ENCODE peak calls at places on chromosomes 3 and 15, in ten cellular contexts. B is left ventricle myocardium inferior, H is PC-3, S is tibial artery, Z is heart left ventricle, Y is heart right ventricle, J is IMR-90, G is thyroid gland, L is H1, R is A549. C is an unnamed sample.

GRCh38 chr3:22887664-22888291 is 315.3 kb upstream of the UBE2E2 start:
- DNase-seq in B (no peak), H (peak; percentile 59), L (no peak), Y (no peak), R (no peak), Z (no peak), G (no peak), J (peak; percentile 21), S (no peak), C (no peak)

GRCh38 chr3:98521897-98522537 is 685 bp downstream of the CLDND1 start:
- DNase-seq in L (no peak), Z (no peak), G (peak; percentile 47), Y (peak; percentile 26), S (peak; percentile 39), B (no peak), R (peak; percentile 25), J (peak; percentile 68), H (peak; percentile 83), C (no peak)

GRCh38 chr15:94097567-94097966 is 133.8 kb upstream of the MCTP2 start:
- DNase-seq in J (no peak), B (no peak), H (peak; percentile 23), R (no peak), Z (no peak), S (no peak), Y (no peak), L (no peak), G (no peak), C (no peak)

GRCh38 chr3:196969660-196970546 is 1.3 kb upstream of the PIGZ start:
- DNase-seq in G (peak; percentile 39), J (peak; percentile 35), Z (peak; percentile 86), B (peak; percentile 60), R (peak; percentile 68), S (no peak), H (peak; percentile 76), Y (peak; percentile 27), L (peak; percentile 87), C (peak; percentile 59)

GRCh38 chr3:5058463-5058862 is 63.6 kb upstream of the ARL8B start:
- DNase-seq in R (no peak), B (no peak), S (no peak), Y (no peak), G (no peak), J (peak; percentile 40), L (no peak), H (peak; percentile 61), Z (no peak), C (no peak)

GRCh38 chr15:88262064-88262463 is 5.5 kb upstream of the NTRK3 start:
- DNase-seq in S (no peak), B (no peak), L (no peak), Y (no peak), G (no peak), J (no peak), Z (no peak), H (no peak), R (no peak), C (no peak)

GRCh38 chr3:126891791-126892190 is 91.1 kb upstream of the PLXNA1 start:
- DNase-seq in H (no peak), L (no peak), S (no peak), Z (no peak), G (no peak), Y (no peak), B (no peak), J (no peak), R (no peak), C (peak; percentile 57)

GRCh38 chr3:134198414-134198813 is 52.2 kb downstream of the RYK start:
- DNase-seq in L (no peak), B (no peak), S (no peak), R (no peak), Y (no peak), G (no peak), Z (no peak), H (no peak), J (no peak), C (no peak)

GRCh38 chr3:138078901-138079344 is 36.5 kb downstream of the DZIP1L start:
- DNase-seq in L (no peak), S (no peak), H (peak; percentile 88), Y (no peak), G (no peak), R (peak; percentile 71), J (peak; percentile 99), B (no peak), Z (no peak), C (no peak)

GRCh38 chr3:127675651-127676391 is 3.1 kb downstream of the ABTB1 start:
- DNase-seq in R (no peak), B (peak; percentile 14), J (no peak), S (peak; percentile 12), L (peak; percentile 39), G (peak; percentile 1), Y (no peak), H (no peak), Z (peak; percentile 56), C (peak; percentile 29)

GRCh38 chr3:154421067-154421466 is 8.9 kb downstream of the GPR149 start:
- DNase-seq in H (peak; percentile 41), G (no peak), Y (no peak), Z (no peak), J (no peak), B (no peak), L (peak; percentile 58), S (no peak), R (no peak), C (no peak)

GRCh38 chr3:52090131-52090548 is 33.8 kb upstream of the DUSP7 start:
- DNase-seq in J (peak; percentile 92), G (peak; percentile 68), L (no peak), Z (peak; percentile 60), Y (peak; percentile 33), R (no peak), H (peak; percentile 68), B (no peak), S (peak; percentile 73), C (no peak)

GRCh38 chr15:93152951-93153350 is 63.9 kb upstream of the RGMA start:
- DNase-seq in H (no peak), G (peak; percentile 88), S (peak; percentile 81), B (peak; percentile 76), L (no peak), R (no peak), Y (peak; percentile 85), Z (peak; percentile 71), J (no peak), C (no peak)

GRCh38 chr15:81843226-81843625 is 202.6 kb downstream of the MEX3B start:
- DNase-seq in H (no peak), B (no peak), Z (no peak), R (no peak), S (no peak), L (no peak), J (no peak), G (no peak), Y (no peak), C (no peak)

DNA sequence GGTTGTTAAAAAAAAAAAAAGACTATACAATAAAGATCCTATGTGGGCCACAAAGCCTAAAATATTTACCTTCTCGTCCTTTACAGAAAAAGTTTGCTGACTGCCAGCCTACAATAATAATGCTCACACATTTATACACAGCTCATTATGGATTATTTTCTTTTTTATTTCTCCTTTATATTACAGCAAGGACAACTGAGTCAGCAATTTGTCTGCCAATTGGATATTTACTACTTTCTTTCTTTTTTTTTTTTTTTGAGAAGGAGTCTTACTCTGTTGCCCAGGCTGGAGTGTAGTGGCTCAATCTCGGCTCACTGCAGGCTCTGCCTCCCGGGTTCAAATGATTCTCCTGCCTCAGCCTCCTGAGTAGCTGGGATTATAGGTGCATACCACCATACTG is 142.2 kb downstream of the EBLN2 start:
- DNase-seq in H (no peak), Y (no peak), J (no peak), R (no peak), B (no peak), S (no peak), G (no peak), L (no peak), Z (no peak), C (no peak)
- TF ChIP-seq CTCF in H (no peak), Y (no peak), J (no peak), R (no peak), B (no peak), S (no peak), G (no peak), L (no peak), Z (no peak), C (no peak)

GRCh38 chr3:183266454-183266853 is 13.4 kb downstream of the B3GNT5 start:
- DNase-seq in B (no peak), J (no peak), H (no peak), G (no peak), S (no peak), R (no peak), Z (no peak), L (no peak), Y (no peak), C (no peak)
- H3K4me3 ChIP-seq in B (no peak overlapping the region), J (no peak overlapping the region), H (peak overlapping the region; percentile 51), G (no peak overlapping the region), S (no peak overlapping the region), R (no peak overlapping the region), Z (no peak overlapping the region), L (no peak overlapping the region), Y (no peak overlapping the region), C (no peak overlapping the region)

DNA sequence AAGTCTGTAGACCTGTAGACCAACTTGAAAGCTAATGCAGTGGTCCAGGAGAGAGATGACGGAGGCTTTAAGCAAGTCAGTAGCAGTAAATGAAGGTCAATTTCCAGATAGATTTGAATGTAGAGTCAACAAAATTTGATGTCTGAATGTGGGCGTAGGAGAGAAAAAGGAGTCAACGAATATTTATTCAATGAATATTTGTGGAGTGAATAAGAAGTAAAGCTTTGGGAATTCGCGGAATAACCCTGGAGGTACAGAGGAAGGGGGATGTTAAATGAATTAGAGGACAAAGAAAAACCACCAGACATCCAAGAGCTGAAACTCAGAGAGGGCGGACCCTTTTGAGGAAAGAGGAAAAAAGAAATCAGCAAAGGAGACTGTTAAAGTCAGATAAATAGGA is 4.4 kb upstream of the PLOD2 start:
- DNase-seq in G (no peak), S (no peak), Y (no peak), L (no peak), R (no peak), B (no peak), Z (no peak), H (peak; percentile 94), J (peak; percentile 85), C (no peak)
- H3K27ac ChIP-seq in G (peak overlapping the region; percentile 82), S (peak overlapping the region; percentile 97), Y (no peak overlapping the region), L (no peak overlapping the region), R (peak overlapping the region; percentile 87), B (peak overlapping the region; percentile 43), Z (no peak overlapping the region), H (peak overlapping the region; percentile 89), J (peak overlapping the region; percentile 54), C (no peak overlapping the region)

GRCh38 chr3:193451881-193452280 is 73.3 kb upstream of the ATP13A5 start:
- DNase-seq in Y (no peak), H (no peak), B (no peak), S (no peak), Z (no peak), R (no peak), L (no peak), G (no peak), J (no peak), C (no peak)

GRCh38 chr3:193446975-193447602 is 68.5 kb upstream of the ATP13A5 start:
- DNase-seq in L (no peak), B (no peak), J (no peak), G (no peak), H (no peak), S (no peak), R (no peak), Z (no peak), Y (no peak), C (no peak)

GRCh38 chr3:193452338-193452737 is 73.8 kb upstream of the ATP13A5 start:
- DNase-seq in H (peak; percentile 30), L (no peak), S (no peak), J (no peak), R (no peak), G (no peak), B (no peak), Y (no peak), Z (no peak), C (no peak)
- TF ChIP-seq CTCF in H (peak; percentile 51), L (peak; percentile 42), S (no peak), J (no peak), R (no peak), G (peak; percentile 13), B (peak; percentile 43), Y (peak; percentile 43), Z (peak; percentile 34), C (no peak)